ENCODE peak calls at places on chromosomes 1 and 21, in nine cellular contexts. T is heart right ventricle, M is right lobe of liver, P is BJ, Z is upper lobe of right lung, C is cardiac fibroblast, R is GM12864, K is mammary epithelial cell, B is AG09309. L is an unnamed sample.
A peak's percentile ranks its signal among the peaks of the same experiment; 100 is the strongest.

GRCh38 chr1:25700626-25701025 is 84.0 kb downstream of the MAN1C1 start:
- DNase-seq in Z (no peak), C (no peak), P (no peak), K (no peak), M (no peak), B (no peak), T (peak; percentile 34), R (no peak), L (no peak)

GRCh38 chr1:164983023-164983650 is 373.4 kb downstream of the LMX1A start:
- DNase-seq in T (no peak), R (no peak), P (no peak), Z (no peak), K (no peak), C (no peak), M (no peak), B (no peak), L (no peak)

GRCh38 chr1:234584926-234585325 is 25.1 kb downstream of the IRF2BP2 start:
- DNase-seq in R (no peak), Z (no peak), K (no peak), P (no peak), C (peak; percentile 39), M (no peak), B (no peak), T (peak; percentile 35), L (no peak)

GRCh38 chr1:1599030-1599916 is 662 bp downstream of the FNDC10 start:
- DNase-seq in C (peak; percentile 28), R (no peak), P (no peak), T (peak; percentile 30), B (no peak), K (peak; percentile 32), M (no peak), Z (no peak), L (no peak)

GRCh38 chr1:172777767-172778166 is 118.9 kb downstream of the FASLG start:
- DNase-seq in C (no peak), R (no peak), T (no peak), K (no peak), M (no peak), Z (no peak), P (no peak), B (no peak), L (no peak)

GRCh38 chr1:92711473-92712165 is 73.3 kb downstream of the EVI5 start:
- DNase-seq in C (no peak), M (no peak), Z (no peak), P (no peak), R (no peak), K (no peak), T (no peak), B (no peak), L (no peak)

GRCh38 chr1:196308171-196308570 is 300.1 kb downstream of the KCNT2 start:
- DNase-seq in B (no peak), C (no peak), P (no peak), M (no peak), R (no peak), Z (no peak), K (no peak), T (no peak), L (no peak)

GRCh38 chr1:206685256-206685748 is 597 bp downstream of the MAPKAPK2 start:
- DNase-seq in B (no peak), K (no peak), M (peak; percentile 42), Z (peak; percentile 78), C (peak; percentile 34), P (no peak), R (no peak), T (peak; percentile 47), L (no peak)

GRCh38 chr1:98001764-98002163 is 80.9 kb upstream of the DPYD start:
- DNase-seq in P (no peak), C (peak; percentile 58), T (no peak), R (no peak), K (no peak), M (no peak), B (no peak), Z (no peak), L (no peak)

GRCh38 chr1:203028067-203028783 is 1.9 kb downstream of the PPFIA4 start:
- DNase-seq in T (no peak), B (no peak), R (no peak), C (no peak), M (no peak), Z (no peak), P (no peak), K (no peak), L (no peak)

GRCh38 chr1:229984992-229985985 is 81.7 kb upstream of the GALNT2 start:
- DNase-seq in C (no peak), B (no peak), R (no peak), T (no peak), P (no peak), Z (no peak), M (no peak), K (no peak), L (no peak)

GRCh38 chr1:245377854-245378253 is 223.1 kb downstream of the KIF26B start:
- DNase-seq in P (no peak), M (no peak), R (no peak), T (no peak), C (no peak), Z (no peak), B (no peak), K (no peak), L (no peak)

GRCh38 chr1:212945761-212946160 is 4.6 kb upstream of the VASH2 start:
- DNase-seq in Z (no peak), C (no peak), K (no peak), M (no peak), P (no peak), R (no peak), B (no peak), T (no peak), L (no peak)

GRCh38 chr1:212943393-212943710 is 7.0 kb upstream of the VASH2 start:
- DNase-seq in T (no peak), Z (no peak), P (no peak), C (no peak), M (no peak), B (no peak), K (no peak), R (no peak), L (no peak)

GRCh38 chr1:212944209-212944901 is 6.0 kb upstream of the VASH2 start:
- DNase-seq in M (no peak), K (no peak), Z (no peak), T (no peak), B (no peak), R (no peak), P (no peak), C (no peak), L (no peak)

GRCh38 chr1:212946872-212947271 is 3.5 kb upstream of the VASH2 start:
- DNase-seq in R (no peak), B (no peak), C (no peak), T (no peak), Z (no peak), K (no peak), M (no peak), P (no peak), L (no peak)

DNA sequence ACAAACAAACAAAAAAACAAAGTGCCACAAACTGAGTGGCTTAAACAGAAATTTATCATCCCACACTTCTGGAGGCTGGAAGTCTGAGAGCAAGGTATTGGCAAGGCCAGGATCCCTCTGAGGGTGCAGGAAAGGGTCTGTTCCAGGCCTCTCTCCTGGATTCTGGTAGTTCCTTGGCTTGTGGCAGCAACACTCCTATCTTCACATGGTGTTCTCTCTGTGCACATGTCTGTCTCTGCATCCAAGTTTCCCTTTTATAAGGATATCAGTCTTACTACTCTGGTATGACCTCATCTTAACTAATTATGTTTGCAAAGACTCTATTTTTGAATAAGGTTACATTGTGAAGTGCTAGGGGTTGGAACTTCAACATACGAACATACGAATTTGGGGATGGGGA is 5.3 kb upstream of the VASH2 start:
- DNase-seq in Z (no peak), P (no peak), K (no peak), T (no peak), M (no peak), C (no peak), B (no peak), R (no peak), L (no peak)
- H3K4me3 ChIP-seq in Z (no peak overlapping the region), P (no peak overlapping the region), K (no peak overlapping the region), T (no peak overlapping the region), M (no peak overlapping the region), C (no peak overlapping the region), B (no peak overlapping the region), R (no peak overlapping the region), L (no peak overlapping the region)

DNA sequence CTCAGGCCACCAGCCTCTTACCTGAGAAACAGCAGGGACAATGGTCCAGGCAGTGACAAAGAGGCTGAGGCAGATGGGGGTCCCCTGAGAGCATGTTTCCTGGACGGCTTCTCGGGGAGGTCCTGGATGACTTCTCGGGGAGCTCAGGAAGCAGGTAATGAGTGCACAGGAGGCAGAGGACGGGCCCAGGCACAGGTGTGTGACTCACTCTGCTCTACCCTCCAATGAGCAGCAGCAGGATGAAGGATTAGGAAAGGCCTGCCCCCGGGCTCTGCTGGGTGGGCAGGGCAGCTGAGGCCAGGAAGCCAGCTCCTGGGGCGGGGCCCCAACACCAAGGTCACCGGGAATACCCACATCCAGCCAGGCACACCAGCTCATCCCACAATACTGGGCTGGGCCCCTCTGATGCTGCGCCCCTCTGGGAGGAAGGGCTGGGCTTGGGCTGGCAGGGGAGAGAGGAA is 17.2 kb upstream of the PTAFR start:
- DNase-seq in R (no peak), B (no peak), K (peak; percentile 93), C (no peak), P (no peak), M (no peak), Z (peak; percentile 49), T (no peak), L (no peak)
- H3K4me3 ChIP-seq in R (no peak overlapping the region), B (no peak overlapping the region), K (peak overlapping the region; percentile 48), C (no peak overlapping the region), P (no peak overlapping the region), M (no peak overlapping the region), Z (no peak overlapping the region), T (no peak overlapping the region), L (no peak overlapping the region)

GRCh38 chr21:35359076-35359475 is 310.0 kb upstream of the RUNX1 start:
- DNase-seq in K (no peak), R (no peak), M (no peak), P (no peak), Z (no peak), T (no peak), B (no peak), C (no peak), L (no peak)
- H3K4me3 ChIP-seq in K (no peak overlapping the region), R (no peak overlapping the region), M (no peak overlapping the region), P (no peak overlapping the region), Z (no peak overlapping the region), T (no peak overlapping the region), B (no peak overlapping the region), C (no peak overlapping the region), L (no peak overlapping the region)

GRCh38 chr1:212749924-212750535 is 41.5 kb downstream of the NSL1 start:
- DNase-seq in R (no peak), B (peak; percentile 48), K (peak; percentile 59), C (peak; percentile 89), T (no peak), Z (no peak), P (no peak), M (no peak), L (peak; percentile 76)

GRCh38 chr1:212752256-212752933 is 39.2 kb downstream of the NSL1 start:
- DNase-seq in P (no peak), R (no peak), C (peak; percentile 64), B (peak; percentile 11), T (no peak), Z (no peak), M (no peak), K (no peak), L (no peak)

GRCh38 chr1:212745303-212745702 is 45.7 kb upstream of the BATF3 start:
- DNase-seq in R (no peak), M (no peak), B (no peak), P (no peak), K (no peak), T (no peak), C (no peak), Z (no peak), L (no peak)

GRCh38 chr1:212743901-212744475 is 44.3 kb upstream of the BATF3 start:
- DNase-seq in P (no peak), Z (no peak), C (no peak), M (no peak), K (no peak), T (no peak), B (no peak), R (no peak), L (no peak)

GRCh38 chr1:212746546-212746945 is 45.0 kb downstream of the NSL1 start:
- DNase-seq in M (no peak), B (no peak), R (no peak), K (no peak), C (peak; percentile 21), Z (no peak), T (no peak), P (no peak), L (no peak)
- H3K4me3 ChIP-seq in M (no peak overlapping the region), B (no peak overlapping the region), R (no peak overlapping the region), K (no peak overlapping the region), C (no peak overlapping the region), Z (no peak overlapping the region), T (no peak overlapping the region), P (no peak overlapping the region), L (no peak overlapping the region)